ENCODE peak calls at places on chromosomes 5 and 9, in five cellular contexts. One of them, this sample, is unnamed.

GRCh38 chr5:146919304-146919703 is 40.7 kb upstream of the PPP2R2B start:
- DNase-seq in mesenchymal stem cell: no peak
- DNase-seq in H1: no peak
- DNase-seq in trophoblast cell: no peak
- DNase-seq in IMR-90: no peak
- DNase-seq in this sample: peak; percentile 48

GRCh38 chr9:121850366-121850765 is 198.9 kb downstream of the DAB2IP start:
- DNase-seq in IMR-90: no peak
- DNase-seq in H1: no peak
- DNase-seq in trophoblast cell: no peak
- DNase-seq in mesenchymal stem cell: no peak
- DNase-seq in this sample: no peak

GRCh38 chr5:15538516-15538915 is 38.5 kb downstream of the FBXL7 start:
- DNase-seq in IMR-90: no peak
- DNase-seq in trophoblast cell: no peak
- DNase-seq in H1: no peak
- DNase-seq in mesenchymal stem cell: no peak
- DNase-seq in this sample: no peak

GRCh38 chr9:445033-445432 is 230.4 kb downstream of the DOCK8 start:
- DNase-seq in trophoblast cell: no peak
- DNase-seq in mesenchymal stem cell: peak; percentile 7
- DNase-seq in IMR-90: no peak
- DNase-seq in H1: no peak
- DNase-seq in this sample: no peak

GRCh38 chr5:135989686-135990085 is 34.9 kb upstream of the LECT2 start:
- DNase-seq in H1: no peak
- DNase-seq in IMR-90: no peak
- DNase-seq in mesenchymal stem cell: no peak
- DNase-seq in trophoblast cell: no peak
- DNase-seq in this sample: no peak

GRCh38 chr9:111985315-111985714 is 88.7 kb downstream of the UGCG start:
- DNase-seq in H1: no peak
- DNase-seq in IMR-90: no peak
- DNase-seq in trophoblast cell: no peak
- DNase-seq in mesenchymal stem cell: no peak
- DNase-seq in this sample: no peak

GRCh38 chr5:103800728-103801127 is 238.1 kb upstream of the NUDT12 start:
- DNase-seq in mesenchymal stem cell: peak; percentile 22
- DNase-seq in IMR-90: peak; percentile 0
- DNase-seq in trophoblast cell: peak; percentile 6
- DNase-seq in H1: no peak
- DNase-seq in this sample: no peak

GRCh38 chr5:88145603-88146467 is 122.8 kb downstream of the TMEM161B start:
- DNase-seq in trophoblast cell: peak; percentile 51
- DNase-seq in mesenchymal stem cell: peak; percentile 10
- DNase-seq in IMR-90: no peak
- DNase-seq in H1: no peak
- DNase-seq in this sample: peak; percentile 37

GRCh38 chr9:99385814-99386279 is 163.8 kb downstream of the SEC61B start:
- DNase-seq in mesenchymal stem cell: peak; percentile 91
- DNase-seq in H1: no peak
- DNase-seq in trophoblast cell: peak; percentile 18
- DNase-seq in IMR-90: peak; percentile 52
- DNase-seq in this sample: no peak

GRCh38 chr5:42840279-42840678 is 28.6 kb upstream of the SELENOP start:
- DNase-seq in IMR-90: peak; percentile 58
- DNase-seq in H1: no peak
- DNase-seq in mesenchymal stem cell: peak; percentile 72
- DNase-seq in trophoblast cell: peak; percentile 21
- DNase-seq in this sample: no peak

GRCh38 chr9:115295749-115296148 is 177.8 kb upstream of the TNC start:
- DNase-seq in trophoblast cell: no peak
- DNase-seq in IMR-90: no peak
- DNase-seq in mesenchymal stem cell: no peak
- DNase-seq in H1: no peak
- DNase-seq in this sample: no peak

GRCh38 chr9:105632807-105633206 is 29.4 kb upstream of the TAL2 start:
- DNase-seq in mesenchymal stem cell: peak; percentile 22
- DNase-seq in IMR-90: no peak
- DNase-seq in H1: no peak
- DNase-seq in trophoblast cell: no peak
- DNase-seq in this sample: no peak

GRCh38 chr5:138369249-138369648 is 16.8 kb downstream of the KDM3B start:
- DNase-seq in IMR-90: no peak
- DNase-seq in H1: no peak
- DNase-seq in trophoblast cell: no peak
- DNase-seq in mesenchymal stem cell: no peak
- DNase-seq in this sample: no peak

GRCh38 chr9:114033397-114034103 is 44.5 kb downstream of the AMBP start:
- DNase-seq in trophoblast cell: peak; percentile 59
- DNase-seq in H1: no peak
- DNase-seq in IMR-90: no peak
- DNase-seq in mesenchymal stem cell: peak; percentile 12
- DNase-seq in this sample: peak; percentile 21

GRCh38 chr9:81575976-81576375 is 113.4 kb downstream of the TLE1 start:
- DNase-seq in trophoblast cell: no peak
- DNase-seq in H1: no peak
- DNase-seq in IMR-90: peak; percentile 79
- DNase-seq in mesenchymal stem cell: peak; percentile 67
- DNase-seq in this sample: no peak

GRCh38 chr5:88826959-88827585 is 55.9 kb downstream of the MEF2C start:
- DNase-seq in IMR-90: peak; percentile 90
- DNase-seq in H1: no peak
- DNase-seq in trophoblast cell: peak; percentile 22
- DNase-seq in mesenchymal stem cell: peak; percentile 44
- DNase-seq in this sample: no peak

GRCh38 chr5:160420331-160420610 is 1.4 kb upstream of the PTTG1 start:
- DNase-seq in mesenchymal stem cell: no peak
- DNase-seq in H1: no peak
- DNase-seq in IMR-90: no peak
- DNase-seq in trophoblast cell: no peak
- DNase-seq in this sample: no peak

GRCh38 chr9:71975833-71976232 is 64.4 kb downstream of the C9orf85 start:
- DNase-seq in H1: no peak
- DNase-seq in IMR-90: no peak
- DNase-seq in trophoblast cell: peak; percentile 42
- DNase-seq in mesenchymal stem cell: no peak
- DNase-seq in this sample: no peak

GRCh38 chr9:109150925-109151547 is 16.0 kb downstream of the FRRS1L start:
- DNase-seq in H1: no peak
- DNase-seq in mesenchymal stem cell: no peak
- DNase-seq in trophoblast cell: no peak
- DNase-seq in IMR-90: no peak
- DNase-seq in this sample: no peak

GRCh38 chr5:131795879-131796792 is 681 bp downstream of the FNIP1 start:
- DNase-seq in mesenchymal stem cell: peak; percentile 67
- DNase-seq in H1: no peak
- DNase-seq in IMR-90: peak; percentile 51
- DNase-seq in trophoblast cell: peak; percentile 80
- DNase-seq in this sample: peak; percentile 43

GRCh38 chr5:1901081-1901480 is 18.4 kb upstream of the IRX4 start:
- DNase-seq in trophoblast cell: no peak
- DNase-seq in IMR-90: no peak
- DNase-seq in mesenchymal stem cell: no peak
- DNase-seq in H1: no peak
- DNase-seq in this sample: no peak

GRCh38 chr9:97313243-97313642 is 5.8 kb downstream of the CCDC180 start:
- DNase-seq in mesenchymal stem cell: no peak
- DNase-seq in IMR-90: no peak
- DNase-seq in H1: no peak
- DNase-seq in trophoblast cell: no peak
- DNase-seq in this sample: no peak

GRCh38 chr9:32351845-32352244 is 32.6 kb upstream of the ACO1 start:
- DNase-seq in IMR-90: peak; percentile 2
- DNase-seq in trophoblast cell: no peak
- DNase-seq in mesenchymal stem cell: peak; percentile 7
- DNase-seq in H1: peak; percentile 27
- DNase-seq in this sample: no peak

GRCh38 chr9:14315754-14316573 is 2.0 kb upstream of the NFIB start:
- DNase-seq in IMR-90: no peak
- DNase-seq in H1: no peak
- DNase-seq in trophoblast cell: peak; percentile 39
- DNase-seq in mesenchymal stem cell: peak; percentile 32
- DNase-seq in this sample: peak; percentile 48
- H3K14ac ChIP-seq in IMR-90: no peak overlapping the region
- H3K14ac ChIP-seq in H1: no peak overlapping the region
- H3K14ac ChIP-seq in trophoblast cell: peak overlapping the region; percentile 75
- H3K14ac ChIP-seq in mesenchymal stem cell: no peak overlapping the region
- H3K14ac ChIP-seq in this sample: peak overlapping the region; percentile 56

DNA sequence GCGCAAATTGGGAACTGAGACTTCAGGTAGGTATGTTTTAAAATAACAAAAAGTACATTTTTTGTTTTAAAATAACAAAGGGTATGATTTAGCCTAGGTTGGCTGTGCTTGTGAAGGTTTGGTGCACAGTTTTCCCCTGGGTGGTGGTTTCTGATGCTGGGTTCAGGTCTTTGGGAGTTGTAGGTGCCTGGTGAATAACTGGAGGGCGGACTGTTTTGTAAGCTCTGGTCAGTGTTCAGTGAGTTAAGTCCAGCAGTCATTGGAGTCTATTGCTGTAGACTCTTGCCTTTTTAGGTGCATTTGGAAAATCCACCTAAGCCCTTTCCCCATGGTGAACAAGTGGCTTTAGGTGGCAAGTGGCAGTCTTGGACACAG is 43.9 kb downstream of the RAI14 start:
- DNase-seq in mesenchymal stem cell: no peak
- DNase-seq in IMR-90: no peak
- DNase-seq in trophoblast cell: no peak
- DNase-seq in H1: no peak
- DNase-seq in this sample: no peak
- H3K4me3 ChIP-seq in mesenchymal stem cell: no peak overlapping the region
- H3K4me3 ChIP-seq in IMR-90: no peak overlapping the region
- H3K4me3 ChIP-seq in trophoblast cell: no peak overlapping the region
- H3K4me3 ChIP-seq in H1: no peak overlapping the region
- H3K4me3 ChIP-seq in this sample: no peak overlapping the region

DNA sequence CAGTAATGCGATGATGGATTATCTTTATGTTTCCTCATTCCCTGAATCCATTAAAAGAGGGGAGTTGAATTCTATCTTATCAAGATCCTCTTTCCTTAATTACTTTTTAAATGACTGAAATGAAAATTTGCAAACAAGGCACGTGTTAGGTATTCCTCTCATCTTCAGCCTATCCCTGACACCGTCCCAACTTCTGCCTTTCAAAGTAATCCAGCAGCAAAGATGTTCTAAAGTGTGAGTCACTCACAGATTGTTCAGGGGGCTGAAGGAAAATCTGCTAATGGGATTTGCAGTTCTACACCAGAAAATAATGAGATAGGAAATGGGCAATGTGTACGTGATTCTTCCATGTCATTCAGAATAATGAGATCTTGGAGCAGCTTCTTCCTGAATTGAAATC is 403.0 kb downstream of the ARHGEF28 start:
- DNase-seq in mesenchymal stem cell: no peak
- DNase-seq in trophoblast cell: no peak
- DNase-seq in H1: no peak
- DNase-seq in IMR-90: no peak
- DNase-seq in this sample: no peak
- H3K18ac ChIP-seq in mesenchymal stem cell: no peak overlapping the region
- H3K18ac ChIP-seq in trophoblast cell: no peak overlapping the region
- H3K18ac ChIP-seq in H1: no peak overlapping the region
- H3K18ac ChIP-seq in IMR-90: no peak overlapping the region
- H3K18ac ChIP-seq in this sample: no peak overlapping the region

GRCh38 chr9:116687074-116687761 is at the start of gene TRIM32:
- DNase-seq in IMR-90: peak; percentile 81
- DNase-seq in mesenchymal stem cell: peak; percentile 89
- DNase-seq in H1: peak; percentile 82
- DNase-seq in trophoblast cell: peak; percentile 91
- DNase-seq in this sample: peak; percentile 87
- H3K14ac ChIP-seq in IMR-90: peak within 1 kb of the TSS; percentile 98
- H3K14ac ChIP-seq in mesenchymal stem cell: no peak within 1 kb of the TSS
- H3K14ac ChIP-seq in H1: no peak within 1 kb of the TSS
- H3K14ac ChIP-seq in trophoblast cell: peak within 1 kb of the TSS; percentile 75
- H3K14ac ChIP-seq in this sample: no peak within 1 kb of the TSS